ENCODE peak calls at places on chromosomes 1 and 21, in four cellular contexts. I is tibial nerve, X is right lobe of liver, Z is IMR-90. N is an unnamed sample.
A peak's percentile ranks its signal among the peaks of the same experiment; 100 is the strongest.

GRCh38 chr1:169878498-169878897 is 15.2 kb downstream of the SCYL3 start:
- DNase-seq in I (no peak), X (no peak), Z (no peak), N (no peak)

GRCh38 chr1:36481091-36481490 is 1.6 kb downstream of the CSF3R start:
- DNase-seq in I (no peak), X (no peak), Z (no peak), N (no peak)

GRCh38 chr1:19435851-19436465 is 49.4 kb downstream of the CAPZB start:
- DNase-seq in I (no peak), X (no peak), Z (peak; percentile 71), N (no peak)

GRCh38 chr1:223312705-223313414 is 51.1 kb downstream of the SUSD4 start:
- DNase-seq in I (no peak), X (no peak), Z (peak; percentile 52), N (no peak)

GRCh38 chr1:2972879-2973575 is 48.2 kb upstream of the ACTRT2 start:
- DNase-seq in I (no peak), X (no peak), Z (no peak), N (no peak)

GRCh38 chr1:55305735-55306134 is 90.6 kb upstream of the USP24 start:
- DNase-seq in I (no peak), X (no peak), Z (peak; percentile 39), N (no peak)

GRCh38 chr1:24311234-24311633 is 7.9 kb upstream of the GRHL3 start:
- DNase-seq in I (no peak), X (no peak), Z (no peak), N (no peak)

GRCh38 chr1:113388621-113389355 is 1.5 kb upstream of the MAGI3 start:
- DNase-seq in I (no peak), X (peak; percentile 50), Z (no peak), N (peak; percentile 83)

GRCh38 chr1:3518256-3518655 is 63.8 kb downstream of the ARHGEF16 start:
- DNase-seq in I (no peak), X (no peak), Z (no peak), N (peak; percentile 33)

GRCh38 chr1:191398551-191398950 is 759.7 kb upstream of the RGS18 start:
- DNase-seq in I (no peak), X (no peak), Z (no peak), N (no peak)

GRCh38 chr1:55670331-55671082 is 455.3 kb upstream of the USP24 start:
- DNase-seq in I (no peak), X (no peak), Z (peak; percentile 23), N (no peak)

DNA sequence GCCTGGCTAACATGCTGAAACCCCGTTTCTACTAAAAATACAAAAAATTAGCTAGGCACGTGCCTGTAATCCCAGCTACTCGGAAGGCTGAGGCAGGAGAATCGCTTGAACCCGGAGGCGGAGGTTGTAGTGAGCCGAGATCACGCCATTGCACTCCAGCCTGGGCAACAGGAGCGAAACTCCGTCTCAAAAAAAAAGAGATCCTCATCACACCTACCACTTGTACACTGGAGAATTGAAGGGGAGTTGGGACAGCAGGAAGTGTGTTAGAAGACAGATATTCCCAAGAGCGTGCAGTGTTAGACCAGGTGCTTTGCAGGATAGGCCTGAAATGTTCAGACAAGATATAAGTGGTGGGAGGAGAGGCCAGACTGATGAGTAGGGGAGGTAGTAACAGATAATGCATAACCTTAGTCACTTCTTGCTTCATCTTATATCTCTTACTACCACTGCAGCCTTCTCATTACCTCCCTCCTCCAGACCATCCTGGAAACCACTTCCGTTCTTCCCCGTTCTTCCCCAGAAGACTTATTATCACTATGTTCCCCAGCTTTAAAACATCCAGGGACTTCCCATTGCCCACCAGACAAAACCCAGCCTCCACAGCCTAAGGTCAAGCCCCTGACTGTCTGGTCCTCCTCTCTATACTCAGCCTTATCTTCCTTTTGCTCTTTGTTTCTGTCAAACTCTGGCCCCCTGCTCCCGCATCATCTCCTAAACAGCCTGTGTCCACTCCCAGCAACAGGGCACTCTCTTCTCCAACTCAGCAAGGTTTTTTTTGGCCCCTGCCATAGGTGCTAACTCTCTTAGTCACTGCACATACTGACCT is 21.3 kb downstream of the FAM20B start:
- DNase-seq in I (no peak), X (no peak), Z (no peak), N (no peak)
- TF ChIP-seq POLR2A in I (no peak), X (no peak), Z (no peak), N (no peak)

DNA sequence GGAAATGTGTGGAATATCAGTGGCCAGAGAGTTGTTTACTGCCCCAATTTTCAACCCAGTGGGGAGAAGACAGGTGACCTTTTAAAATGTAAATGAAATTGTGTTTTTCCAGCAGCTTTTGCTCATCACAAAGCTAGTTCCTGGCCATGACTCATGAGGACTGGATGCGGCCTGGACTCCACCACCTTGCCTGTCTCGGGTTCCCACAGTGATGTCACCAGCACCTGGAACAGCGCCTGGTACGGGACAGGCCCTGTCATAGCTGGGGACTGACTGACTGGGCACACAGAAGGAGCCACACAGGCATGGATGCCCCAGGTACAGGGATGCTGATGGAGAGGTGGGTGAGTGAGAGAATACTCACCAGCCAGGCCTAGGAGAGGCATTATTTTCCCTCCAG is 277.1 kb downstream of the AJAP1 start:
- DNase-seq in I (no peak), X (no peak), Z (no peak), N (no peak)
- H3K9me3 ChIP-seq in I (no peaks in the 10 kb centered on the region), X (no peaks in the 10 kb centered on the region), Z (peaks cover 50% of the 10 kb centered on the region), N (no peaks in the 10 kb centered on the region)

GRCh38 chr21:38807481-38807880 is 1.8 kb downstream of the ETS2 start:
- DNase-seq in I (no peak), X (no peak), Z (no peak), N (no peak)

GRCh38 chr21:38806153-38806941 is 618 bp downstream of the ETS2 start:
- DNase-seq in I (no peak), X (peak; percentile 69), Z (no peak), N (no peak)

GRCh38 chr21:38805282-38806152 is at the start of gene ETS2:
- DNase-seq in I (peak; percentile 57), X (peak; percentile 95), Z (peak; percentile 92), N (peak; percentile 93)

GRCh38 chr21:38807987-38808386 is 2.3 kb downstream of the ETS2 start:
- DNase-seq in I (no peak), X (no peak), Z (peak; percentile 51), N (no peak)

GRCh38 chr21:38806942-38807284 is 1.2 kb downstream of the ETS2 start:
- DNase-seq in I (no peak), X (no peak), Z (peak; percentile 49), N (no peak)
- TF ChIP-seq POLR2A in I (no peak), X (no peak), Z (peak; percentile 19), N (no peak)

GRCh38 chr1:94299627-94300552 is 62.5 kb upstream of the ARHGAP29 start:
- DNase-seq in I (no peak), X (no peak), Z (peak; percentile 49), N (no peak)
- H3K9me3 ChIP-seq in I (no peaks in the 10 kb centered on the region), X (no peaks in the 10 kb centered on the region), Z (no peaks in the 10 kb centered on the region), N (no peaks in the 10 kb centered on the region)

GRCh38 chr1:182261655-182262054 is 129.9 kb downstream of the GLUL start:
- DNase-seq in I (no peak), X (no peak), Z (no peak), N (no peak)

GRCh38 chr1:182260516-182260915 is 131.1 kb downstream of the GLUL start:
- DNase-seq in I (no peak), X (no peak), Z (no peak), N (no peak)

GRCh38 chr1:182259963-182260362 is 131.6 kb downstream of the GLUL start:
- DNase-seq in I (no peak), X (no peak), Z (no peak), N (no peak)

GRCh38 chr1:182257369-182258063 is 134.1 kb downstream of the GLUL start:
- DNase-seq in I (no peak), X (no peak), Z (no peak), N (no peak)

DNA sequence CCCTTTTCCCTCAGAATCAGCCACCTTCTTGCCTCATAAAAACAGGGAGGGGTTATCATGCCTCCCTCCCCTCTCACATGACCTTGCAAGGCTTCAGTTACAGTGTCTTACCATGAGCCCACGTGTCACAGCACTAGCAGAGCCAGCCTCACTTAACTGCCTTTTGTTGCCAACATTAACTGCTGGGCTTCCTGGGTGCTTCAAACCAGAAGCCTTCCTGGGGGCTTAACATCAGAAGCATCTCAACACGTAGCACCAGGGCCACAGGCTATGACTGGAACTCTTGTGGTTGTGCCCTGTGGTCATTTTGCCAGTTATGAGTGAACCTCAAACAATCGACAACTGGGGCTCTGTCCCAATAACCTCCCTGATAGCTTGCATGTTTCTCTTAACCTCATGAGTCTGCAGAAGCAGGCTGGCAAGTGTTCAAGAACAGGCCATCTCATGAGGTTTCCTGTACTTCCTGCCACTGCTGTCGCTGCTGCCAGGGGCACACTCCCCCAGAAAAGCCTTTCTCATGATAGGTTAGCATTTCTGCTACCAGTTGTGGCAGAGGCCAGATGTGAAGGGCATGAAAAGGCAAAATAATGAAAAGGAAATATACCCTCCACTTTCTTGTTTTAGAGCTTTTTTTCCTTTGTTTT is 132.2 kb downstream of the GLUL start:
- DNase-seq in I (peak; percentile 63), X (peak; percentile 59), Z (no peak), N (peak; percentile 64)
- TF ChIP-seq POLR2A in I (no peak), X (no peak), Z (no peak), N (no peak)

N was measured in body of pancreas.